ENCODE peak calls at places on chromosomes 3 and 15, in seven cellular contexts. N is activated naive CD4-positive, alpha-beta T cell; R is HT-29; X is NCI-H1694; W is activated T-cell treated with anti-CD3 and anti-CD28 coated beads for 24 hours; T is activated naive CD8-positive, alpha-beta T cell treated with anti-CD3 and anti-CD28 coated beads, Interleukin-2, amount 50 U/mL, for 16 hours; U is GDM1. A is an unnamed sample.

GRCh38 chr3:20574746-20575145 is 388.7 kb upstream of the SGO1 start:
- DNase-seq in U (no peak), T (no peak), R (no peak), N (no peak), X (no peak), W (no peak), A (no peak)

GRCh38 chr15:78075490-78076230 is 1.9 kb downstream of the TBC1D2B start:
- DNase-seq in N (no peak), R (peak), U (no peak), X (peak), W (no peak), T (no peak), A (peak)

GRCh38 chr3:168044049-168044448 is 51.7 kb downstream of the GOLIM4 start:
- DNase-seq in U (no peak), R (no peak), W (no peak), N (no peak), X (no peak), T (no peak), A (no peak)

GRCh38 chr3:45367451-45367850 is 20.9 kb upstream of the LARS2 start:
- DNase-seq in R (peak), U (no peak), W (no peak), T (no peak), X (no peak), N (no peak), A (no peak)

GRCh38 chr15:100108846-100109245 is 232.9 kb downstream of the ADAMTS17 start:
- DNase-seq in X (no peak), W (no peak), N (no peak), R (no peak), U (no peak), T (no peak), A (peak)

GRCh38 chr15:68376447-68377060 is 55.4 kb downstream of the ITGA11 start:
- DNase-seq in X (no peak), R (no peak), W (no peak), U (no peak), T (no peak), N (no peak), A (peak)

GRCh38 chr15:39596358-39597051 is 15.6 kb downstream of the THBS1 start:
- DNase-seq in T (no peak), W (no peak), U (no peak), N (no peak), X (no peak), R (peak), A (no peak)

GRCh38 chr3:171459942-171460225 is 321 bp downstream of the TNIK start:
- DNase-seq in U (no peak), T (no peak), X (no peak), W (no peak), N (no peak), R (no peak), A (no peak)

GRCh38 chr3:177460100-177460499 is 262.8 kb upstream of the TBL1XR1 start:
- DNase-seq in N (no peak), W (no peak), U (no peak), R (no peak), X (no peak), T (no peak), A (no peak)

GRCh38 chr3:150376001-150376848 is 31.9 kb upstream of the TSC22D2 start:
- DNase-seq in U (no peak), X (no peak), W (no peak), N (no peak), R (no peak), T (no peak), A (no peak)

GRCh38 chr15:83570756-83571155 is 83.2 kb upstream of the ADAMTSL3 start:
- DNase-seq in U (no peak), X (no peak), N (no peak), R (no peak), T (no peak), W (no peak), A (no peak)

GRCh38 chr15:25844981-25845680 is 18.0 kb downstream of the ATP10A start:
- DNase-seq in N (no peak), U (no peak), T (no peak), W (no peak), X (no peak), R (no peak), A (no peak)

GRCh38 chr15:89569090-89569745 is 6.1 kb upstream of the TICRR start:
- DNase-seq in R (no peak), W (no peak), T (no peak), X (no peak), U (no peak), N (no peak), A (no peak)

GRCh38 chr3:127970966-127971592 is 56.0 kb downstream of the KBTBD12 start:
- DNase-seq in N (no peak), T (no peak), R (peak), U (peak), X (peak), W (no peak), A (no peak)

GRCh38 chr3:65497846-65498245 is 540.9 kb downstream of the MAGI1 start:
- DNase-seq in T (no peak), U (no peak), X (peak), W (no peak), R (no peak), N (no peak), A (no peak)

GRCh38 chr3:194249323-194250103 is 101.6 kb downstream of the CPN2 start:
- DNase-seq in T (no peak), R (no peak), U (peak), N (no peak), X (peak), W (no peak), A (no peak)

GRCh38 chr3:136671921-136672320 is 80.3 kb downstream of the STAG1 start:
- DNase-seq in W (no peak), T (no peak), U (no peak), R (no peak), X (no peak), N (no peak), A (no peak)

GRCh38 chr3:112397529-112397928 is 64.6 kb downstream of the CD200 start:
- DNase-seq in T (no peak), X (no peak), U (no peak), R (no peak), W (no peak), N (no peak), A (no peak)

GRCh38 chr3:64209866-64210609 is 15.2 kb downstream of the PRICKLE2 start:
- DNase-seq in R (peak), T (no peak), X (no peak), W (no peak), N (no peak), U (no peak), A (peak)

GRCh38 chr3:188720636-188721035 is 451.1 kb upstream of the TPRG1 start:
- DNase-seq in R (no peak), N (no peak), U (no peak), W (no peak), X (no peak), T (no peak), A (no peak)

GRCh38 chr3:136255672-136256406 is 5.7 kb downstream of the PCCB start:
- DNase-seq in U (no peak), X (no peak), R (no peak), W (no peak), T (no peak), N (no peak), A (no peak)

GRCh38 chr15:20356444-20357138 is 185.0 kb downstream of the GOLGA6L6 start:
- DNase-seq in U (no peak), R (peak), W (peak), T (peak), X (no peak), N (no peak), A (peak)

GRCh38 chr15:96626936-96627577 is 296.6 kb downstream of the NR2F2 start:
- DNase-seq in N (no peak), X (no peak), T (no peak), R (no peak), W (no peak), U (no peak), A (no peak)

GRCh38 chr15:65055201-65055870 is 10.1 kb downstream of the SLC51B start:
- DNase-seq in U (peak), T (no peak), X (no peak), W (no peak), R (peak), N (no peak), A (no peak)

GRCh38 chr3:23170306-23170705 is 32.8 kb upstream of the UBE2E2 start:
- DNase-seq in U (no peak), W (no peak), N (no peak), R (no peak), X (no peak), T (no peak), A (no peak)

GRCh38 chr15:23567921-23568320 is 2.4 kb downstream of the MKRN3 start:
- DNase-seq in X (no peak), U (no peak), T (no peak), N (no peak), W (no peak), R (no peak), A (no peak)

GRCh38 chr3:88262527-88262926 is 112.8 kb downstream of the C3orf38 start:
- DNase-seq in R (no peak), X (no peak), T (no peak), W (no peak), N (no peak), U (no peak), A (no peak)

GRCh38 chr3:129404610-129405009 is 23.8 kb downstream of the EFCAB12 start:
- DNase-seq in N (no peak), W (no peak), X (no peak), R (no peak), U (no peak), T (no peak), A (no peak)

GRCh38 chr3:64414043-64414442 is 188.8 kb upstream of the PRICKLE2 start:
- DNase-seq in N (no peak), T (no peak), W (no peak), U (no peak), R (no peak), X (no peak), A (no peak)

GRCh38 chr3:20682573-20682972 is 496.6 kb upstream of the SGO1 start:
- DNase-seq in T (no peak), X (no peak), N (no peak), U (no peak), R (no peak), W (no peak), A (no peak)

GRCh38 chr15:38687340-38687739 is 122.7 kb upstream of the RASGRP1 start:
- DNase-seq in W (no peak), N (no peak), U (no peak), X (no peak), R (no peak), T (no peak), A (no peak)

GRCh38 chr15:32737246-32737757 is 19.5 kb downstream of the GREM1 start:
- DNase-seq in X (no peak), R (no peak), N (no peak), U (no peak), W (no peak), T (no peak), A (no peak)

GRCh38 chr3:71930056-71930991 is 145.4 kb upstream of the PROK2 start:
- DNase-seq in X (no peak), N (no peak), T (no peak), R (peak), W (no peak), U (no peak), A (no peak)

GRCh38 chr3:71010731-71011455 is 572.6 kb downstream of the FOXP1 start:
- DNase-seq in T (peak), N (peak), X (no peak), U (no peak), R (peak), W (peak), A (no peak)

GRCh38 chr3:42667096-42667522 is 13.6 kb downstream of the ZBTB47 start:
- DNase-seq in T (no peak), X (no peak), W (no peak), U (no peak), R (no peak), N (no peak), A (peak)